ENCODE peak calls at places on chromosomes 13 and 19, in seven cellular contexts. U is activated naive CD4-positive, alpha-beta T cell treated with anti-CD3 and anti-CD28 coated beads, Interleukin-2, amount 50 U/mL, for 16 hours; A is omental fat pad; R is activated T-helper 1 cell treated with anti-CD3 and anti-CD28 coated beads, Interleukin-12 subunit alpha, Interleukin-12 subunit beta, Interleukin-2, Interleukin-4 antibody, amounts not matched to agents 30 ng/mL and 10 ng/mL and 1 ng/mL, durations not matched to agents 14 hours and 24 hours and 36 hours; M is T-helper 2 cell; X is NCI-H82; I is T-cell. V is an unnamed sample.

GRCh38 chr19:21101511-21102242 is 19.7 kb downstream of the ZNF714 start:
- DNase-seq in X (no peak), A (no peak), R (no peak), M (no peak), U (no peak), I (no peak), V (no peak)

GRCh38 chr19:30229524-30230174 is 142.5 kb upstream of the ZNF536 start:
- DNase-seq in X (peak; percentile 30), R (no peak), A (no peak), M (no peak), U (no peak), I (no peak), V (no peak)

GRCh38 chr13:30676672-30677071 is 58.7 kb upstream of the ALOX5AP start:
- DNase-seq in U (no peak), A (no peak), M (no peak), X (peak; percentile 67), R (no peak), I (no peak), V (no peak)

GRCh38 chr19:52963229-52963760 is 614 bp upstream of the ZNF816 start:
- DNase-seq in I (no peak), R (peak; percentile 2), M (peak; percentile 1), A (no peak), X (no peak), U (peak; percentile 15), V (peak; percentile 58)

GRCh38 chr19:15123900-15124299 is 16.7 kb downstream of the SYDE1 start:
- DNase-seq in M (no peak), R (no peak), I (no peak), U (no peak), X (peak; percentile 26), A (no peak), V (no peak)

GRCh38 chr19:3500429-3501101 is at the start of gene DOHH:
- DNase-seq in I (peak; percentile 95), R (peak; percentile 92), X (peak; percentile 96), A (peak; percentile 82), M (peak; percentile 91), U (peak; percentile 97), V (peak; percentile 96)

GRCh38 chr13:42650470-42650869 is 76.5 kb downstream of the TNFSF11 start:
- DNase-seq in A (no peak), X (no peak), U (no peak), M (no peak), I (no peak), R (no peak), V (no peak)

GRCh38 chr19:57632987-57633831 is at the start of gene ZNF211:
- DNase-seq in I (peak; percentile 85), X (peak; percentile 98), R (peak; percentile 80), A (peak; percentile 48), M (peak; percentile 79), U (peak; percentile 86), V (peak; percentile 93)

GRCh38 chr13:74695021-74695800 is 561.0 kb upstream of the KLF12 start:
- DNase-seq in A (no peak), I (no peak), U (no peak), M (no peak), X (no peak), R (no peak), V (no peak)

GRCh38 chr13:113886561-113887112 is 22.8 kb upstream of the GAS6 start:
- DNase-seq in M (no peak), A (no peak), X (no peak), I (no peak), U (no peak), R (no peak), V (no peak)

GRCh38 chr13:79245937-79246574 is 160.0 kb downstream of the RBM26 start:
- DNase-seq in X (no peak), U (no peak), A (no peak), I (no peak), M (no peak), R (no peak), V (no peak)

V was measured in suprapubic skin.